ENCODE peak calls at places on chromosomes 12 and 14, in eight cellular contexts. R is stomach, G is H1, N is psoas muscle, Y is sigmoid colon, D is Peyer's patch, X is aorta, O is IMR-90. J is an unnamed sample.

GRCh38 chr12:45703942-45704341 is 25.6 kb upstream of the ARID2 start:
- DNase-seq in D (no peak), O (peak; percentile 81), G (no peak), R (no peak), Y (no peak), N (no peak), X (no peak), J (no peak)

GRCh38 chr14:85991156-85991555 is 461.2 kb downstream of the FLRT2 start:
- DNase-seq in G (no peak), D (no peak), X (no peak), N (no peak), R (no peak), Y (no peak), O (peak; percentile 82), J (no peak)

GRCh38 chr12:56725723-56726102 is 614 bp upstream of the NACA start:
- DNase-seq in X (no peak), Y (no peak), D (no peak), O (no peak), N (no peak), R (no peak), G (no peak), J (no peak)

GRCh38 chr12:45268672-45269406 is 52.9 kb downstream of the ANO6 start:
- DNase-seq in R (peak; percentile 76), N (peak; percentile 80), Y (peak; percentile 86), O (peak; percentile 82), D (no peak), G (no peak), X (peak; percentile 95), J (no peak)

GRCh38 chr12:76186507-76186906 is 102.0 kb upstream of the NAP1L1 start:
- DNase-seq in O (peak; percentile 64), Y (no peak), N (no peak), D (no peak), G (no peak), X (no peak), R (no peak), J (no peak)

GRCh38 chr14:104893435-104894207 is 28.6 kb downstream of the CEP170B start:
- DNase-seq in N (peak; percentile 51), D (peak; percentile 81), R (peak; percentile 25), Y (peak; percentile 59), O (no peak), X (peak; percentile 77), G (peak; percentile 46), J (no peak)

GRCh38 chr14:99055019-99055418 is 217.0 kb downstream of the BCL11B start:
- DNase-seq in O (no peak), R (no peak), Y (no peak), G (no peak), N (no peak), D (no peak), X (no peak), J (no peak)

GRCh38 chr14:91374897-91375747 is 42.5 kb downstream of the CCDC88C start:
- DNase-seq in D (no peak), R (peak; percentile 76), X (no peak), G (no peak), Y (no peak), O (no peak), N (no peak), J (peak; percentile 48)

GRCh38 chr12:6452245-6452731 is 446 bp downstream of the TAPBPL start:
- DNase-seq in X (peak; percentile 76), Y (peak; percentile 79), D (peak; percentile 70), G (peak; percentile 54), N (no peak), R (peak; percentile 50), O (no peak), J (no peak)

GRCh38 chr14:55026793-55027560 is at the start of the genes SOCS4 and WDHD1:
- DNase-seq in N (peak; percentile 98), O (peak; percentile 88), X (peak; percentile 98), G (peak; percentile 98), Y (peak; percentile 96), R (peak; percentile 96), D (peak; percentile 97), J (peak; percentile 97)

GRCh38 chr12:113903381-113903863 is 62.7 kb downstream of the RBM19 start:
- DNase-seq in N (no peak), X (no peak), Y (no peak), O (peak; percentile 85), R (no peak), D (no peak), G (no peak), J (no peak)

GRCh38 chr12:65464930-65465329 is 186.4 kb downstream of the MSRB3 start:
- DNase-seq in X (no peak), R (no peak), Y (no peak), O (peak; percentile 96), D (no peak), G (no peak), N (no peak), J (no peak)

GRCh38 chr14:56120091-56120632 is 2.0 kb downstream of the PELI2 start:
- DNase-seq in G (no peak), D (no peak), X (no peak), N (no peak), R (no peak), Y (peak; percentile 59), O (peak; percentile 46), J (no peak)

GRCh38 chr14:21993070-21993469 is 319.5 kb upstream of the OR4E1 start:
- DNase-seq in R (no peak), D (no peak), Y (no peak), O (no peak), X (no peak), N (no peak), G (no peak), J (no peak)

GRCh38 chr12:22982635-22983034 is 357.7 kb downstream of the ETNK1 start:
- DNase-seq in N (no peak), D (no peak), Y (no peak), G (no peak), X (no peak), R (no peak), O (no peak), J (no peak)

GRCh38 chr14:56196274-56196673 is 78.1 kb downstream of the PELI2 start:
- DNase-seq in Y (no peak), G (no peak), N (no peak), O (peak; percentile 74), D (no peak), X (no peak), R (no peak), J (no peak)

GRCh38 chr12:94047781-94048567 is 100.4 kb upstream of the PLXNC1 start:
- DNase-seq in N (no peak), X (no peak), Y (no peak), D (no peak), R (no peak), G (no peak), O (no peak), J (no peak)

GRCh38 chr14:28661171-28661772 is 105.3 kb upstream of the FOXG1 start:
- DNase-seq in D (no peak), X (no peak), R (no peak), O (peak; percentile 28), Y (no peak), N (no peak), G (peak; percentile 53), J (no peak)

GRCh38 chr12:6277982-6278438 is 32.5 kb upstream of the PLEKHG6 start:
- DNase-seq in D (no peak), O (no peak), R (peak; percentile 68), N (no peak), G (no peak), Y (no peak), X (no peak), J (no peak)

GRCh38 chr12:49357099-49357678 is 10.1 kb upstream of the SPATS2 start:
- DNase-seq in D (no peak), N (no peak), O (peak; percentile 75), R (no peak), G (no peak), Y (no peak), X (no peak), J (no peak)
- H3K27me3 ChIP-seq in D (no peaks in the 10 kb centered on the region), N (peaks cover 4% of the 10 kb centered on the region), O (no peaks in the 10 kb centered on the region), R (no peaks in the 10 kb centered on the region), G (no peaks in the 10 kb centered on the region), Y (peaks cover 19% of the 10 kb centered on the region), X (no peaks in the 10 kb centered on the region), J (peaks cover 10% of the 10 kb centered on the region)

GRCh38 chr12:132798836-132799235 is 29.8 kb downstream of the GOLGA3 start:
- DNase-seq in G (no peak), X (no peak), Y (no peak), N (no peak), R (no peak), O (no peak), D (no peak), J (no peak)
- H3K36me3 ChIP-seq in G (peaks cover 64% of the 10 kb centered on the region), X (peaks cover 18% of the 10 kb centered on the region), Y (peaks cover 72% of the 10 kb centered on the region), N (peaks cover 97% of the 10 kb centered on the region), R (peaks cover 100% of the 10 kb centered on the region), O (peaks cover 79% of the 10 kb centered on the region), D (peaks cover 96% of the 10 kb centered on the region), J (peaks cover 58% of the 10 kb centered on the region)

GRCh38 chr14:23388996-23389395 is 12.2 kb downstream of the CMTM5 start:
- DNase-seq in G (no peak), N (no peak), O (no peak), R (no peak), D (no peak), Y (no peak), X (no peak), J (no peak)

GRCh38 chr14:23386999-23387398 is 10.2 kb downstream of the CMTM5 start:
- DNase-seq in N (no peak), X (no peak), G (no peak), O (no peak), D (no peak), Y (no peak), R (no peak), J (no peak)

GRCh38 chr14:23389396-23389795 is 12.6 kb downstream of the CMTM5 start:
- DNase-seq in X (no peak), O (no peak), R (no peak), D (no peak), G (no peak), N (no peak), Y (no peak), J (no peak)

GRCh38 chr14:23385840-23386657 is 9.2 kb downstream of the CMTM5 start:
- DNase-seq in O (no peak), R (no peak), G (no peak), N (no peak), X (no peak), D (no peak), Y (no peak), J (no peak)

GRCh38 chr14:23387916-23388882 is 11.4 kb downstream of the CMTM5 start:
- DNase-seq in Y (no peak), G (no peak), O (no peak), R (no peak), D (no peak), N (no peak), X (no peak), J (no peak)
- H3K27me3 ChIP-seq in Y (no peaks in the 10 kb centered on the region), G (no peaks in the 10 kb centered on the region), O (peaks cover 38% of the 10 kb centered on the region), R (no peaks in the 10 kb centered on the region), D (no peaks in the 10 kb centered on the region), N (no peaks in the 10 kb centered on the region), X (no peaks in the 10 kb centered on the region), J (no peaks in the 10 kb centered on the region)

GRCh38 chr12:73053903-73054302 is 781.7 kb downstream of the TRHDE start:
- DNase-seq in G (no peak), X (no peak), N (no peak), Y (no peak), R (no peak), O (no peak), D (no peak), J (no peak)
- H3K36me3 ChIP-seq in G (no peaks in the 10 kb centered on the region), X (no peaks in the 10 kb centered on the region), N (no peaks in the 10 kb centered on the region), Y (no peaks in the 10 kb centered on the region), R (no peaks in the 10 kb centered on the region), O (no peaks in the 10 kb centered on the region), D (no peaks in the 10 kb centered on the region), J (no peaks in the 10 kb centered on the region)

DNA sequence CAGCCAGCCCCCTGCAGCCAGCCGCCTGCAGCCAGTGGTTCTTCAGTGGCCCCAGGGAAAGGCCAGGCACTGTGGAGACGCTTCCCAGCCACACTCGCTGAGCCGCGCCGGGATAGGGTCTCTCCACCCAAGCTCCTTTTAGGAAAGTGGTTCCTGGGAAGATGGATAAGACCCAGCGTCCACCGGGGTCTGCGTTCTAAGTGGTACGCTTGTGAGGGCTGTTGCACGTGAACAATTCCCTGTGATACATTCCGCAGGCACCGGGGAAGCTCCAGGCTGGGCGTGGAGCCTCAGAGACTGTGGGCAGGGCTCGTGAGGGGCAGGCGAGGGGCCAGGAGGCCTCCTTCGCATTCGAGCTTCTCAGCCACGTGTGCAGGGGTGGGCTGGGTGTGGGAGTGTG is 48.4 kb downstream of the GALNT9 start:
- DNase-seq in Y (no peak), N (peak; percentile 37), O (no peak), R (no peak), G (no peak), X (no peak), D (no peak), J (no peak)
- H3K27me3 ChIP-seq in Y (peaks cover 46% of the 10 kb centered on the region), N (peaks cover 88% of the 10 kb centered on the region), O (peaks cover 25% of the 10 kb centered on the region), R (no peaks in the 10 kb centered on the region), G (peaks cover 13% of the 10 kb centered on the region), X (no peaks in the 10 kb centered on the region), D (no peaks in the 10 kb centered on the region), J (no peaks in the 10 kb centered on the region)

J was measured in CD4-positive, alpha-beta memory T cell.